ENCODE peak calls at places on chromosomes 1 and 21, in five cellular contexts. K is uterus; U is H54; B is testis; C is CD8-positive, alpha-beta memory T cell. G is an unnamed sample.

GRCh38 chr1:84869750-84870149 is 23.3 kb downstream of the LPAR3 start:
- DNase-seq in B (no peak), U (no peak), K (no peak), C (no peak), G (no peak)

GRCh38 chr1:33111965-33112364 is 31.0 kb downstream of the AZIN2 start:
- DNase-seq in U (no peak), C (no peak), K (no peak), B (no peak), G (no peak)

GRCh38 chr1:63545780-63546179 is 22.5 kb downstream of the EFCAB7 start:
- DNase-seq in C (no peak), U (no peak), B (no peak), K (no peak), G (no peak)

GRCh38 chr1:237679687-237680086 is 211.0 kb downstream of the ZP4 start:
- DNase-seq in C (no peak), U (no peak), K (no peak), B (no peak), G (no peak)

GRCh38 chr1:203553501-203553900 is 59.5 kb downstream of the OPTC start:
- DNase-seq in C (no peak), B (no peak), K (no peak), U (no peak), G (no peak)

GRCh38 chr21:17987328-17987727 is 168.2 kb upstream of the C21orf91 start:
- DNase-seq in K (no peak), B (no peak), C (no peak), U (no peak), G (no peak)

GRCh38 chr21:37214952-37215351 is 52.2 kb downstream of the VPS26C start:
- DNase-seq in U (no peak), C (no peak), B (no peak), K (no peak), G (no peak)

GRCh38 chr1:112320035-112320429 is 76.0 kb upstream of the CTTNBP2NL start:
- DNase-seq in B (no peak), U (no peak), C (no peak), K (no peak), G (no peak)

GRCh38 chr1:5254975-5255374 is 600.6 kb downstream of the AJAP1 start:
- DNase-seq in C (no peak), U (no peak), K (no peak), B (no peak), G (no peak)

GRCh38 chr1:20302093-20302471 is 11.4 kb downstream of the VWA5B1 start:
- DNase-seq in K (no peak), C (no peak), B (peak; percentile 45), U (no peak), G (peak; percentile 77)

GRCh38 chr1:1305300-1306069 is 2.2 kb downstream of the ACAP3 start:
- DNase-seq in U (peak; percentile 85), B (peak; percentile 56), K (peak; percentile 89), C (peak; percentile 64), G (peak; percentile 83)

GRCh38 chr1:185843971-185844370 is 109.8 kb downstream of the HMCN1 start:
- DNase-seq in B (no peak), K (no peak), U (no peak), C (no peak), G (no peak)

GRCh38 chr1:178408869-178409268 is 87.9 kb downstream of the CLEC20A start:
- DNase-seq in U (no peak), K (no peak), C (no peak), B (no peak), G (no peak)

GRCh38 chr1:97137862-97138514 is 416.4 kb downstream of the PTBP2 start:
- DNase-seq in B (peak; percentile 69), U (peak; percentile 12), C (no peak), K (no peak), G (peak; percentile 30)

GRCh38 chr1:83860506-83861221 is 138.3 kb downstream of the TTLL7 start:
- DNase-seq in B (peak; percentile 94), C (peak; percentile 51), K (peak; percentile 39), U (no peak), G (peak; percentile 81)

GRCh38 chr1:170723518-170723917 is 59.6 kb downstream of the PRRX1 start:
- DNase-seq in K (no peak), U (no peak), B (no peak), C (no peak), G (no peak)

G was measured in heart left ventricle.